ENCODE peak calls at places on chromosomes 3 and 15, in four cellular contexts. F, Q, Z and Y are unnamed samples.

GRCh38 chr3:196217307-196218154 is 1.2 kb downstream of the SLC51A start:
- DNase-seq in F (no peak), Q (no peak), Z (no peak), Y (no peak)

GRCh38 chr3:172582712-172583111 is 59.5 kb upstream of the TNFSF10 start:
- DNase-seq in F (no peak), Q (no peak), Z (no peak), Y (no peak)

GRCh38 chr15:64354683-64355558 is 1.1 kb downstream of the CSNK1G1 start:
- DNase-seq in F (no peak), Q (no peak), Z (no peak), Y (peak; percentile 17)

GRCh38 chr3:161989012-161989411 is 492.4 kb downstream of the OTOL1 start:
- DNase-seq in F (no peak), Q (no peak), Z (no peak), Y (no peak)

GRCh38 chr15:88779944-88780343 is 23.3 kb upstream of the ACAN start:
- DNase-seq in F (no peak), Q (no peak), Z (no peak), Y (no peak)

GRCh38 chr3:64445318-64446300 is 220.3 kb upstream of the PRICKLE2 start:
- DNase-seq in F (no peak), Q (no peak), Z (peak; percentile 62), Y (no peak)

GRCh38 chr15:34147371-34148140 is 45.7 kb downstream of the PGBD4 start:
- DNase-seq in F (no peak), Q (no peak), Z (no peak), Y (no peak)

GRCh38 chr3:14949126-14949525 is 1.7 kb downstream of the NR2C2 start:
- DNase-seq in F (no peak), Q (no peak), Z (no peak), Y (no peak)

GRCh38 chr3:150535204-150535603 is 11.1 kb downstream of the SERP1 start:
- DNase-seq in F (no peak), Q (no peak), Z (peak; percentile 48), Y (no peak)

GRCh38 chr15:93087825-93088199 is 1.2 kb downstream of the RGMA start:
- DNase-seq in F (no peak), Q (peak; percentile 12), Z (peak; percentile 75), Y (peak; percentile 63)

GRCh38 chr3:195524171-195524896 is 18.8 kb downstream of the PPP1R2 start:
- DNase-seq in F (no peak), Q (no peak), Z (no peak), Y (no peak)

GRCh38 chr15:31459011-31459748 is 132.5 kb downstream of the KLF13 start:
- DNase-seq in F (no peak), Q (peak; percentile 85), Z (no peak), Y (peak; percentile 89)

GRCh38 chr15:78070049-78070698 is 7.3 kb downstream of the TBC1D2B start:
- DNase-seq in F (no peak), Q (no peak), Z (no peak), Y (peak; percentile 50)

GRCh38 chr3:35639251-35640185 is at the start of gene ARPP21:
- DNase-seq in F (no peak), Q (no peak), Z (no peak), Y (no peak)

GRCh38 chr15:59976480-59976879 is 27.6 kb upstream of the FOXB1 start:
- DNase-seq in F (no peak), Q (peak; percentile 7), Z (no peak), Y (peak; percentile 24)

GRCh38 chr3:107772016-107772415 is 249.3 kb downstream of the BBX start:
- DNase-seq in F (no peak), Q (no peak), Z (no peak), Y (no peak)

GRCh38 chr3:128475355-128475754 is 8.7 kb upstream of the DNAJB8 start:
- DNase-seq in F (no peak), Q (no peak), Z (no peak), Y (no peak)

GRCh38 chr3:112856537-112856936 is 9.9 kb upstream of the CD200R1L start:
- DNase-seq in F (no peak), Q (no peak), Z (no peak), Y (peak; percentile 47)
- H3K4me3 ChIP-seq in F (no peak overlapping the region), Q (no peak overlapping the region), Z (no peak overlapping the region), Y (no peak overlapping the region)

GRCh38 chr3:98360681-98361080 is 7.0 kb downstream of the OR5K4 start:
- DNase-seq in F (no peak), Q (no peak), Z (no peak), Y (no peak)
- TF ChIP-seq CTCF in F (no peak), Q (no peak), Z (no peak), Y (no peak)

GRCh38 chr3:48738144-48738536 is 21.1 kb upstream of the IP6K2 start:
- DNase-seq in F (no peak), Q (no peak), Z (no peak), Y (no peak)

GRCh38 chr3:48743773-48744172 is 26.8 kb upstream of the IP6K2 start:
- DNase-seq in F (no peak), Q (no peak), Z (no peak), Y (no peak)

GRCh38 chr3:48738926-48739616 is 22.1 kb upstream of the IP6K2 start:
- DNase-seq in F (no peak), Q (no peak), Z (no peak), Y (no peak)

GRCh38 chr3:48739617-48739954 is 22.6 kb upstream of the IP6K2 start:
- DNase-seq in F (no peak), Q (no peak), Z (no peak), Y (no peak)

GRCh38 chr3:48739955-48740823 is 23.2 kb upstream of the IP6K2 start:
- DNase-seq in F (no peak), Q (no peak), Z (peak; percentile 80), Y (peak; percentile 79)
- H3K4me3 ChIP-seq in F (no peak overlapping the region), Q (no peak overlapping the region), Z (no peak overlapping the region), Y (no peak overlapping the region)

GRCh38 chr15:44130778-44131177 is 64.3 kb downstream of the FRMD5 start:
- DNase-seq in F (no peak), Q (no peak), Z (no peak), Y (no peak)
- TF ChIP-seq CTCF in F (no peak), Q (no peak), Z (no peak), Y (no peak)

GRCh38 chr3:69058180-69058946 is 6.2 kb upstream of the TMF1 start:
- DNase-seq in F (no peak), Q (no peak), Z (no peak), Y (peak; percentile 70)
- H3K4me3 ChIP-seq in F (no peak overlapping the region), Q (no peak overlapping the region), Z (no peak overlapping the region), Y (no peak overlapping the region)

GRCh38 chr15:37111427-37111717 is 11.0 kb upstream of the MEIS2 start:
- DNase-seq in F (no peak), Q (no peak), Z (no peak), Y (no peak)

GRCh38 chr15:37112171-37112570 is 11.8 kb upstream of the MEIS2 start:
- DNase-seq in F (no peak), Q (no peak), Z (no peak), Y (no peak)

GRCh38 chr15:37117030-37117429 is 16.7 kb upstream of the MEIS2 start:
- DNase-seq in F (no peak), Q (no peak), Z (no peak), Y (no peak)

GRCh38 chr15:37112963-37113362 is 12.6 kb upstream of the MEIS2 start:
- DNase-seq in F (no peak), Q (no peak), Z (no peak), Y (no peak)

GRCh38 chr15:37115538-37115937 is 15.2 kb upstream of the MEIS2 start:
- DNase-seq in F (no peak), Q (no peak), Z (no peak), Y (no peak)
- TF ChIP-seq CTCF in F (no peak), Q (no peak), Z (no peak), Y (no peak)